ENCODE peak calls at places on chromosomes 6 and 20, in six cellular contexts. F, G, B, L, T and W are unnamed samples.

GRCh38 chr6:90294989-90295853 is 1.4 kb downstream of the BACH2 start:
- DNase-seq in F (peak), G (peak), B (peak), L (peak), T (no peak), W (no peak)

GRCh38 chr20:23005761-23006160 is 29.4 kb upstream of the SSTR4 start:
- DNase-seq in F (no peak), G (no peak), B (no peak), L (no peak), T (no peak), W (no peak)

GRCh38 chr6:158042245-158042798 is 60.7 kb downstream of the SYNJ2 start:
- DNase-seq in F (no peak), G (peak), B (peak), L (peak), T (no peak), W (peak)

GRCh38 chr6:166866839-166867637 is 89.3 kb downstream of the RNASET2 start:
- DNase-seq in F (no peak), G (no peak), B (no peak), L (no peak), T (peak), W (no peak)

GRCh38 chr6:72959821-72960220 is 265.5 kb downstream of the KHDC1L start:
- DNase-seq in F (no peak), G (no peak), B (no peak), L (no peak), T (no peak), W (no peak)

GRCh38 chr6:5303711-5304110 is 42.4 kb downstream of the FARS2 start:
- DNase-seq in F (no peak), G (no peak), B (peak), L (no peak), T (no peak), W (no peak)

GRCh38 chr6:11429577-11429976 is 108.0 kb upstream of the TMEM170B start:
- DNase-seq in F (no peak), G (no peak), B (peak), L (peak), T (no peak), W (no peak)

GRCh38 chr20:1566701-1567100 is 9.2 kb upstream of the SIRPD start:
- DNase-seq in F (no peak), G (no peak), B (peak), L (peak), T (no peak), W (no peak)

GRCh38 chr6:166614589-166614988 is 12.5 kb downstream of the RPS6KA2 start:
- DNase-seq in F (no peak), G (no peak), B (no peak), L (no peak), T (no peak), W (no peak)

GRCh38 chr6:148242180-148242579 is 100.5 kb upstream of the SASH1 start:
- DNase-seq in F (no peak), G (no peak), B (no peak), L (no peak), T (no peak), W (no peak)

GRCh38 chr6:157045831-157046454 is 268.8 kb downstream of the ARID1B start:
- DNase-seq in F (no peak), G (peak), B (peak), L (peak), T (no peak), W (peak)

GRCh38 chr20:57162253-57162652 is 104.2 kb downstream of the BMP7 start:
- DNase-seq in F (no peak), G (no peak), B (no peak), L (no peak), T (no peak), W (no peak)

GRCh38 chr6:130018830-130019795 is 732 bp downstream of the L3MBTL3 start:
- DNase-seq in F (no peak), G (peak), B (peak), L (peak), T (no peak), W (no peak)

GRCh38 chr6:33895296-33895695 is 91.5 kb upstream of the MLN start:
- DNase-seq in F (no peak), G (no peak), B (no peak), L (no peak), T (no peak), W (no peak)

GRCh38 chr6:33683051-33683571 is 28.4 kb downstream of the UQCC2 start:
- DNase-seq in F (no peak), G (no peak), B (no peak), L (no peak), T (no peak), W (no peak)

GRCh38 chr6:36139431-36139830 is 9.1 kb downstream of the MAPK13 start:
- DNase-seq in F (no peak), G (no peak), B (peak), L (no peak), T (no peak), W (peak)

GRCh38 chr6:101281266-101281665 is 112.2 kb upstream of the GRIK2 start:
- DNase-seq in F (no peak), G (no peak), B (no peak), L (no peak), T (no peak), W (no peak)

GRCh38 chr6:89655122-89655521 is 16.6 kb upstream of the LYRM2 start:
- DNase-seq in F (no peak), G (no peak), B (peak), L (peak), T (no peak), W (no peak)

GRCh38 chr20:62854121-62854520 is 7.5 kb downstream of the TCFL5 start:
- DNase-seq in F (no peak), G (no peak), B (no peak), L (no peak), T (no peak), W (no peak)

GRCh38 chr20:32518593-32519366 is 66.4 kb downstream of the NOL4L start:
- DNase-seq in F (no peak), G (no peak), B (no peak), L (no peak), T (no peak), W (peak)

GRCh38 chr20:45316150-45317080 is 8.3 kb upstream of the MATN4 start:
- DNase-seq in F (no peak), G (no peak), B (no peak), L (no peak), T (no peak), W (no peak)

GRCh38 chr20:40682104-40683045 is 6.7 kb downstream of the MAFB start:
- DNase-seq in F (no peak), G (no peak), B (no peak), L (no peak), T (no peak), W (no peak)

GRCh38 chr6:30508890-30509736 is 19.8 kb downstream of the HLA-E start:
- DNase-seq in F (no peak), G (no peak), B (no peak), L (peak), T (no peak), W (peak)

GRCh38 chr6:114030767-114031166 is 59.8 kb upstream of the HDAC2 start:
- DNase-seq in F (no peak), G (no peak), B (no peak), L (no peak), T (no peak), W (no peak)

GRCh38 chr6:84428300-84428907 is 201.0 kb upstream of the CEP162 start:
- DNase-seq in F (no peak), G (peak), B (peak), L (peak), T (no peak), W (peak)

GRCh38 chr6:4809999-4810918 is 34.1 kb downstream of the CDYL start:
- DNase-seq in F (no peak), G (peak), B (peak), L (peak), T (no peak), W (peak)

GRCh38 chr20:34546751-34547181 is 11.8 kb upstream of the MAP1LC3A start:
- DNase-seq in F (no peak), G (no peak), B (no peak), L (no peak), T (no peak), W (no peak)

GRCh38 chr6:45633272-45633908 is 255.7 kb upstream of the SUPT3H start:
- DNase-seq in F (no peak), G (no peak), B (no peak), L (no peak), T (no peak), W (no peak)

GRCh38 chr20:40778894-40779496 is 90.0 kb upstream of the MAFB start:
- DNase-seq in F (no peak), G (no peak), B (no peak), L (no peak), T (no peak), W (no peak)

GRCh38 chr20:22312744-22313346 is 271.5 kb downstream of the FOXA2 start:
- DNase-seq in F (no peak), G (peak), B (peak), L (peak), T (no peak), W (peak)